ENCODE peak calls at places on chromosome 5, in five cellular contexts. U is transverse colon; E is tibial nerve; G is CD8-positive, alpha-beta T cell; N is astrocyte. X is an unnamed sample.

GRCh38 chr5:1413611-1414241 is 31.5 kb downstream of the SLC6A3 start:
- DNase-seq in U (no peak), E (no peak), G (no peak), N (no peak), X (no peak)

GRCh38 chr5:132467292-132467984 is 23.1 kb downstream of the IRF1 start:
- DNase-seq in U (peak; percentile 39), E (no peak), G (no peak), N (no peak), X (peak; percentile 27)

GRCh38 chr5:137660349-137660817 is 75.5 kb downstream of the KLHL3 start:
- DNase-seq in U (peak; percentile 74), E (peak; percentile 80), G (peak; percentile 55), N (peak; percentile 55), X (peak; percentile 41)

GRCh38 chr5:127040779-127041520 is 10.6 kb upstream of the MARCHF3 start:
- DNase-seq in U (peak; percentile 56), E (no peak), G (no peak), N (peak; percentile 75), X (peak; percentile 57)

GRCh38 chr5:112995764-112996618 is 19.4 kb downstream of the DCP2 start:
- DNase-seq in U (peak; percentile 73), E (peak; percentile 95), G (peak; percentile 71), N (no peak), X (no peak)

GRCh38 chr5:115069087-115069968 is 100.4 kb downstream of the TRIM36 start:
- DNase-seq in U (peak; percentile 8), E (peak; percentile 12), G (no peak), N (peak; percentile 33), X (no peak)

GRCh38 chr5:65329266-65329665 is 152.5 kb downstream of the ADAMTS6 start:
- DNase-seq in U (no peak), E (peak; percentile 13), G (no peak), N (peak; percentile 38), X (no peak)

GRCh38 chr5:90555666-90556065 is 2.9 kb upstream of the ADGRV1 start:
- DNase-seq in U (no peak), E (no peak), G (no peak), N (no peak), X (no peak)

GRCh38 chr5:161544350-161544765 is 2.2 kb downstream of the GABRB2 start:
- DNase-seq in U (peak; percentile 33), E (no peak), G (no peak), N (peak; percentile 14), X (peak; percentile 44)

GRCh38 chr5:4571248-4571950 is 568.7 kb upstream of the ADAMTS16 start:
- DNase-seq in U (no peak), E (no peak), G (no peak), N (peak; percentile 22), X (no peak)

GRCh38 chr5:151002250-151002649 is 18.1 kb upstream of the GPX3 start:
- DNase-seq in U (no peak), E (no peak), G (no peak), N (peak; percentile 13), X (no peak)

GRCh38 chr5:58258984-58259684 is 200.8 kb downstream of the PLK2 start:
- DNase-seq in U (no peak), E (no peak), G (no peak), N (no peak), X (no peak)

GRCh38 chr5:127838661-127839060 is 135.5 kb downstream of the CCDC192 start:
- DNase-seq in U (no peak), E (no peak), G (no peak), N (no peak), X (no peak)

GRCh38 chr5:135457424-135458071 is 5.4 kb upstream of the TIFAB start:
- DNase-seq in U (peak; percentile 69), E (peak; percentile 47), G (peak; percentile 32), N (peak; percentile 20), X (peak; percentile 82)

GRCh38 chr5:135216072-135216812 is 182.2 kb upstream of the PITX1 start:
- DNase-seq in U (no peak), E (no peak), G (no peak), N (no peak), X (no peak)

GRCh38 chr5:55226027-55226933 is 835 bp downstream of the MCIDAS start:
- DNase-seq in U (peak; percentile 70), E (no peak), G (no peak), N (no peak), X (peak; percentile 65)

GRCh38 chr5:132011561-132012384 is at the start of gene ACSL6:
- DNase-seq in U (peak; percentile 37), E (no peak), G (peak; percentile 30), N (no peak), X (peak; percentile 29)

GRCh38 chr5:73901455-73901854 is 275.5 kb downstream of the ARHGEF28 start:
- DNase-seq in U (peak; percentile 25), E (no peak), G (no peak), N (no peak), X (peak; percentile 31)

GRCh38 chr5:124877501-124878146 is 131.2 kb upstream of the ZNF608 start:
- DNase-seq in U (no peak), E (no peak), G (no peak), N (no peak), X (no peak)

GRCh38 chr5:55997742-55998351 is 3.1 kb upstream of the IL6ST start:
- DNase-seq in U (no peak), E (no peak), G (no peak), N (peak; percentile 61), X (no peak)

GRCh38 chr5:40691894-40692293 is 12.2 kb downstream of the PTGER4 start:
- DNase-seq in U (no peak), E (no peak), G (no peak), N (no peak), X (no peak)

GRCh38 chr5:1834022-1834551 is 32.9 kb downstream of the NDUFS6 start:
- DNase-seq in U (no peak), E (no peak), G (no peak), N (no peak), X (no peak)

GRCh38 chr5:14397717-14398116 is 183.9 kb upstream of the OTULINL start:
- DNase-seq in U (no peak), E (no peak), G (no peak), N (peak; percentile 90), X (no peak)

GRCh38 chr5:102818934-102819333 is 63.8 kb downstream of the PAM start:
- DNase-seq in U (no peak), E (no peak), G (no peak), N (no peak), X (no peak)

GRCh38 chr5:84450617-84451414 is 66.1 kb upstream of the EDIL3 start:
- DNase-seq in U (no peak), E (no peak), G (no peak), N (no peak), X (no peak)

GRCh38 chr5:52132053-52132452 is 655.7 kb upstream of the ITGA1 start:
- DNase-seq in U (no peak), E (no peak), G (no peak), N (no peak), X (no peak)

GRCh38 chr5:154559398-154560276 is 81.6 kb upstream of the HAND1 start:
- DNase-seq in U (no peak), E (no peak), G (no peak), N (no peak), X (no peak)

GRCh38 chr5:67404261-67405100 is 207.9 kb upstream of the CD180 start:
- DNase-seq in U (no peak), E (no peak), G (no peak), N (peak; percentile 70), X (no peak)

GRCh38 chr5:34736445-34737119 is 80.5 kb downstream of the RAI14 start:
- DNase-seq in U (no peak), E (no peak), G (no peak), N (peak; percentile 34), X (no peak)

GRCh38 chr5:80654391-80655230 is at the start of the genes DHFR and MSH3:
- DNase-seq in U (peak; percentile 90), E (peak; percentile 84), G (peak; percentile 83), N (peak; percentile 72), X (peak; percentile 94)
- TF ChIP-seq CTCF in U (peak; percentile 39), E (no peak), G (no peak), N (no peak), X (no peak)

DNA sequence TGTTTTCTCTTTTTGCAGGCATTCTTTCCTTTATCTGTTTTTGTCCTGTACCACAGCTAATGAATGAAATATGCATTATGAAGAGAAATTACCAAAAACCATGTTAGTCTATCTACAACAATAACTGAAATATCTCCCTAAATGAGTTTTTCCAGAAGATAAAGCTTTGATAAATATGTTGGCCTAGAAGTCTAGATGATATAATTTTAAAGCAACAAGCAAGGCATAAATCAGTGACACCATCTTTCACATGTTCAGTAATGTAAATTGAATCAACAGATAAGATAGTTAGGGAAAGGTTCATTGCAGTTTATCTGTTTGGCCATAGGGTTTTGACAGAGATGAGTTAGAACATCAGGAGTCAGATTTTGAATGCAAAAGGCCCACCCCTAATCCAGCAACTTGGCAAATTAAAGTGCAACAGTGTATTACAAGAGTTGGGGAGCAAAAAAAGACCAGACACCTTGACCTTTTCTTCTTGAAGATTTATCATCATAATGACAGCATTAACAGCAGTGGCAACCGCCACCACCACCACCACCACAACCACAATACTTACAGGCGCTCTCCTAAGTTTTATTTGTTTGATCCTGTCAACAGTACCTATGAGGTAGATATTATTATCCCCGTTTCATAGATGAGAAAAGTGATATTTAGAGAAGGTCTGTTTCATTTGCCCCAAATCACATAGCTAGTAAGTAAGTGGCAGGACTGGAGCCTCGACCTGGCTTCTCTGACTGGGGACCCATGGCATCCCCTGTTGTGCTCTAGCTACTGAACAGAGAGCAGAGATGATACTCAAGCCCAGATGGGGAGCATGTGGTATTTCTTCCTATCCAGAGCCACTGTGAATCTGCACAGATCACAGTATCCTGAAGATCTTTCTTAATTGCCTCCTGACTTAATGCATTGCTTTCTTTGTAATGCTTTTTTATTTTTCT is 122.8 kb upstream of the DHFR start:
- DNase-seq in U (no peak), E (no peak), G (no peak), N (no peak), X (no peak)
- H3K36me3 ChIP-seq in U (peaks cover 5% of the 10 kb centered on the region), E (no peaks in the 10 kb centered on the region), G (no peaks in the 10 kb centered on the region), N (no peaks in the 10 kb centered on the region), X (no peaks in the 10 kb centered on the region)

DNA sequence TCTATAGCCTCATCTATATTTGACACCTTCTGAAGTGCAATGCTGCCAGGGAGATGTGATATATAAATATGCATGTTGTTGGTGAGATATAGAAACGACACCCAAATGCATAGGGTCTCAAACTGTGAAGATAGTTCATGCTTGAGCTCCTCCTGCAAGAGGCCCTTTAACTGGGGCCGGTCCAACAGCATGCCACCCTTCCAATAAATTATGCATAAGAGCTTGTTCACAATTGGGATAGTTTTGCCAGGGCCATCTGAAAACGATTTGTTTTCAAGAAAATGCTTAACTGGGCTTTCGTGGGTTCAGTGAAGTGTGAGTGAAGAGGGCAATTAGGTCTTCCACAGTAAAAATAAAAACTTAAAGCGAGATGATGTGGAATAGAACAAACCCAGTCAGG is 424.2 kb upstream of the WWC1 start:
- DNase-seq in U (no peak), E (no peak), G (no peak), N (no peak), X (no peak)
- H3K4me1 ChIP-seq in U (no peaks in the 10 kb centered on the region), E (no peaks in the 10 kb centered on the region), G (no peaks in the 10 kb centered on the region), N (peaks cover 4% of the 10 kb centered on the region), X (no peaks in the 10 kb centered on the region)

DNA sequence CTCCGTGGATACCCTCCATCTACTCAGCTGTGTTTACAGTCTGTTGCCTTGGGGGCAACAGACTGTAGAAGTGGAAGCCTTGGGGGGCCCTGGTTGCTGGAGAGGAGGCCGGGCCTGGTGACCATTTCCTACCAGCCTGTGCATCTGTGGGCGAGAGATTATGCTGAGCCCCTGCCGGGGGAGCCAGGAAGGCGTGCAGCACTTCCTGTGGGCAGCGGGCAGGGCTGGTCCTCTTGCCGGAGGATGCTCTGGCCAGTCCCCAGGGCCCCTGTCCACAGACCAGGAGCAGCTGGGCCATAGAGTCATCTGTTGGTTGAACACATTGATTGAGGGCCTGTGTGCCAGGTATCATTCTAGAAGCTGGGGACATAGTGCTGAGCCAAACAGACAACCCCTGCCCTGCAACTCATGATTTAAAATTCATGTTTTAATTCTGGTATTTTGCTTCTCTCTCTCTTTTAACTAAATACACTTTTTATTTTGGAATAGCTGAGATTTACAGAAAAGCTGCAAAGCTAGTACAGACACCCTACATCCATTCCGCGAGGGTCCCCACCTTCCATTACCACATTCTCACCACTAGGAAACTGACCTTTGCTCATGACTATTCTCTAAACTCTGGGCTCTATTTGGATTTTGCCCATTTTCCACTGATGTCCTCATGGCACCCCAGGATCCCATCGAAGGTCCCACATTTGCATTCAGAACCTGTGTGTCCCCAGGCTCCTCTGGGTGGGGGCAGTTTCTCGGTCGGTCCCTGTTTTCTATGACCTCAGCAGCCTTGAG is 11.3 kb downstream of the ERGIC1 start:
- DNase-seq in U (no peak), E (no peak), G (no peak), N (no peak), X (no peak)
- TF ChIP-seq CTCF in U (no peak), E (no peak), G (no peak), N (no peak), X (no peak)

X was measured in mucosa of descending colon.